ENCODE peak calls at places on chromosomes 3 and 15, in nine cellular contexts. T is cardiac muscle cell, B is A549, A is IMR-90, E is colonic mucosa, F is PC-9, U is epithelial cell of esophagus, Q is fibroblast of the aortic adventitia, M is stomach. V is an unnamed sample.

GRCh38 chr3:8764528-8764927 is 4.9 kb downstream of the OXTR start:
- DNase-seq in A (no peak), T (no peak), E (no peak), U (no peak), Q (no peak), M (no peak), F (no peak), B (no peak), V (no peak)

GRCh38 chr15:37019479-37020433 is 80.6 kb downstream of the MEIS2 start:
- DNase-seq in U (no peak), A (peak), M (peak), T (peak), Q (peak), B (no peak), E (no peak), F (no peak), V (peak)

GRCh38 chr3:32432711-32433530 is 41.3 kb downstream of the CMTM7 start:
- DNase-seq in T (peak), A (peak), E (peak), B (no peak), Q (peak), U (no peak), F (no peak), M (no peak), V (peak)

GRCh38 chr3:67357610-67358458 is 296.6 kb downstream of the SUCLG2 start:
- DNase-seq in E (no peak), B (peak), T (peak), M (no peak), Q (peak), U (peak), F (no peak), A (peak), V (peak)

GRCh38 chr15:29316422-29316821 is 46.8 kb upstream of the NSMCE3 start:
- DNase-seq in A (no peak), F (no peak), M (no peak), B (no peak), U (no peak), E (no peak), Q (no peak), T (peak), V (peak)

GRCh38 chr3:152835311-152836102 is 576 bp downstream of the P2RY1 start:
- DNase-seq in M (peak), T (peak), A (peak), U (peak), F (peak), Q (peak), E (peak), B (peak), V (peak)

GRCh38 chr3:71511037-71511436 is 72.5 kb downstream of the FOXP1 start:
- DNase-seq in U (peak), A (peak), M (no peak), Q (peak), T (peak), F (no peak), B (peak), E (no peak), V (peak)

GRCh38 chr3:104588442-104588841 is 778.3 kb upstream of the ALCAM start:
- DNase-seq in A (no peak), B (no peak), U (no peak), E (no peak), F (no peak), T (no peak), M (no peak), Q (no peak), V (no peak)

GRCh38 chr3:24494616-24495333 is at the start of gene THRB:
- DNase-seq in B (peak), E (peak), M (peak), T (peak), U (peak), A (no peak), Q (peak), F (peak), V (peak)

GRCh38 chr3:12303532-12303931 is 14.7 kb downstream of the PPARG start:
- DNase-seq in M (no peak), T (peak), Q (peak), A (peak), F (no peak), B (peak), E (no peak), U (peak), V (peak)

GRCh38 chr15:81106560-81106959 is 27.5 kb upstream of the CFAP161 start:
- DNase-seq in E (peak), B (peak), Q (peak), U (peak), A (peak), M (peak), F (peak), T (peak), V (peak)

GRCh38 chr3:61449327-61450040 is 111.9 kb upstream of the PTPRG start:
- DNase-seq in Q (no peak), F (no peak), M (no peak), E (peak), B (no peak), U (no peak), A (no peak), T (no peak), V (no peak)

GRCh38 chr3:107271787-107272387 is 105.4 kb upstream of the CCDC54 start:
- DNase-seq in A (peak), B (peak), M (no peak), Q (peak), E (no peak), F (no peak), U (peak), T (peak), V (peak)

GRCh38 chr3:122260206-122260605 is 64.8 kb upstream of the CSTA start:
- DNase-seq in B (no peak), T (no peak), Q (no peak), F (no peak), M (no peak), U (peak), A (no peak), E (no peak), V (no peak)

GRCh38 chr3:190038050-190038631 is 82.6 kb downstream of the P3H2 start:
- DNase-seq in F (peak), Q (peak), T (peak), U (peak), A (peak), M (peak), E (peak), B (peak), V (peak)

GRCh38 chr15:40280260-40281056 is 2.4 kb downstream of the ANKRD63 start:
- DNase-seq in B (no peak), M (no peak), A (no peak), U (no peak), F (no peak), Q (no peak), E (no peak), T (no peak), V (no peak)
- H3K4me3 ChIP-seq in B (no peak), M (no peak), A (no peak), U (no peak), F (no peak), Q (no peak), E (no peak), T (peak), V (no peak)

GRCh38 chr15:74305687-74306086 is 61.8 kb downstream of the CYP11A1 start:
- DNase-seq in M (no peak), A (no peak), U (no peak), F (no peak), B (no peak), T (no peak), E (no peak), Q (no peak), V (no peak)
- H3K4me3 ChIP-seq in M (no peak), A (no peak), U (no peak), F (no peak), B (no peak), T (no peak), E (no peak), Q (no peak), V (no peak)

DNA sequence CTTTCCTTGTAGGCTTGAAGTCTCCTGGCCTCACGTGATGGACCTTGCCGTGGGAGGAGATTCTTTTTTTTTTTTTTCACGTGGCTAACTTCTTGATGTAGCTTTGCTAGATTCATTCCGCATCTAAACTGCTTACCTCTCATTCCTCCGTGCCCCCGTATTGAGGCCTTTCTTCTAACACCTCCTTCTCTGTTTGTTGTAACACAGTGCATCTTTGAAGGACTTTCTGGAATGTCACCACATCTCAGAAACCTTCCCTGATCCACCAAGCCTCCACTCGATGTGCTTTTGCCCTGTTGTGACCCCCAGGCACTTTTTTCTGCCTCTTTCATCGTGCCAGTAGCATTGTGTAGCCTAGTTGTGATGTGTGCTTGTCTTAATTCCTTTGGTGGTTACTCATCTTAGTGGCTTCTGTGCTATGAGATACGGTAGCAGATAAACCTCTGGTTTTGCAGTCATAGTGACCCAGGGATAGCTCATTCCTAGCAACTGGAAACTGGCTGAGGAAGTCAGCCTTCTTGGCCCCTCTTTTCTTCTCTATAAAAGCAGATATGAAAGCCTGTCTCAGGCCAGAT is 1.6 kb upstream of the BNC1 start:
- DNase-seq in M (no peak), Q (peak), A (peak), B (peak), U (peak), E (no peak), F (peak), T (peak), V (peak)
- H3K4me3 ChIP-seq in M (no peak), Q (no peak), A (no peak), B (no peak), U (no peak), E (no peak), F (peak), T (no peak), V (no peak)

GRCh38 chr3:187750513-187751123 is 5.3 kb upstream of the BCL6 start:
- DNase-seq in B (no peak), M (peak), E (peak), U (no peak), Q (no peak), F (no peak), T (peak), A (peak), V (no peak)

GRCh38 chr3:187746479-187747335 is 1.4 kb upstream of the BCL6 start:
- DNase-seq in Q (peak), E (no peak), T (peak), U (peak), B (no peak), M (no peak), F (no peak), A (peak), V (peak)

GRCh38 chr3:187747506-187747905 is 2.2 kb upstream of the BCL6 start:
- DNase-seq in B (no peak), M (no peak), U (no peak), E (no peak), T (no peak), A (no peak), F (no peak), Q (no peak), V (no peak)

GRCh38 chr3:187748050-187748481 is 2.8 kb upstream of the BCL6 start:
- DNase-seq in F (peak), B (peak), Q (peak), U (peak), T (peak), M (peak), E (peak), A (peak), V (peak)

DNA sequence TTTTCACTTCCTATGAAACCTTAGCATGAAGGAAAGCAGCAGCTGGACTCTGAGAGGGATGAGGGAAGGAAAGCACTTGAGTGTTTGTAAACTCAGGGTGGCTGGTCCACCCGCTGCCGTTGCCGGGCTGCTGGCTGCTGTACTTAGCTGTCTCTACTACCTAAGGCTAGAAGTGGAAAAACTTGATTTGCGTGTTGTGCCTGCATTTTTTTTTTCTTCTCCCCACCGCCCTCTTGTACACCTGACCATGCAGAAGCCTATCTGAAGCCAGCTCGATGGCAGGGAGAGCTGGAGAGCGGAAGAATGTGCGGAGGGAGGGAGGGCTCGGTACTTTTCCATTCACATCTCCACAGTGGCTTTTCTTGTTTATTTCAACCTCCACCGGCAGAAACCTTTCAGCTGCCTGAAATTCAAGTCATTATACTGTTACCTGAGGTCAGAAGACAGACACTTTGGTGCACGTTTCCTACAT is 4.8 kb upstream of the BCL6 start:
- DNase-seq in U (peak), Q (no peak), B (peak), A (peak), F (peak), M (peak), T (peak), E (peak), V (no peak)
- H3K4me3 ChIP-seq in U (peak), Q (no peak), B (peak), A (peak), F (peak), M (peak), T (peak), E (peak), V (no peak)

GRCh38 chr3:17407576-17407975 is 334.9 kb downstream of the TBC1D5 start:
- DNase-seq in Q (no peak), F (no peak), E (no peak), U (no peak), M (no peak), B (no peak), T (no peak), A (no peak), V (no peak)
- H3K4me3 ChIP-seq in Q (no peak), F (no peak), E (no peak), U (no peak), M (no peak), B (no peak), T (no peak), A (no peak), V (no peak)

GRCh38 chr3:182165234-182165633 is 453.5 kb downstream of the SOX2 start:
- DNase-seq in A (no peak), M (peak), E (no peak), T (no peak), Q (no peak), B (no peak), U (peak), F (peak), V (no peak)
- H3K4me3 ChIP-seq in A (no peak), M (no peak), E (no peak), T (no peak), Q (no peak), B (no peak), U (no peak), F (peak), V (no peak)

GRCh38 chr15:83656192-83656591 is 2.3 kb downstream of the ADAMTSL3 start:
- DNase-seq in M (no peak), A (no peak), F (no peak), B (no peak), E (no peak), T (no peak), Q (no peak), U (no peak), V (no peak)
- H3K4me3 ChIP-seq in M (no peak), A (no peak), F (no peak), B (no peak), E (no peak), T (no peak), Q (no peak), U (no peak), V (no peak)

GRCh38 chr3:126983276-126983652 is 349 bp downstream of the PLXNA1 start:
- DNase-seq in A (no peak), U (no peak), B (no peak), E (no peak), M (no peak), T (peak), Q (no peak), F (no peak), V (no peak)
- H3K4me3 ChIP-seq in A (peak), U (peak), B (peak), E (peak), M (peak), T (peak), Q (peak), F (peak), V (peak)

GRCh38 chr15:48963524-48964113 is at the start of gene SHC4:
- DNase-seq in U (peak), Q (peak), A (peak), F (peak), E (peak), M (peak), B (peak), T (peak), V (peak)
- H3K4me3 ChIP-seq in U (peak), Q (peak), A (peak), F (peak), E (peak), M (peak), B (peak), T (peak), V (peak)

DNA sequence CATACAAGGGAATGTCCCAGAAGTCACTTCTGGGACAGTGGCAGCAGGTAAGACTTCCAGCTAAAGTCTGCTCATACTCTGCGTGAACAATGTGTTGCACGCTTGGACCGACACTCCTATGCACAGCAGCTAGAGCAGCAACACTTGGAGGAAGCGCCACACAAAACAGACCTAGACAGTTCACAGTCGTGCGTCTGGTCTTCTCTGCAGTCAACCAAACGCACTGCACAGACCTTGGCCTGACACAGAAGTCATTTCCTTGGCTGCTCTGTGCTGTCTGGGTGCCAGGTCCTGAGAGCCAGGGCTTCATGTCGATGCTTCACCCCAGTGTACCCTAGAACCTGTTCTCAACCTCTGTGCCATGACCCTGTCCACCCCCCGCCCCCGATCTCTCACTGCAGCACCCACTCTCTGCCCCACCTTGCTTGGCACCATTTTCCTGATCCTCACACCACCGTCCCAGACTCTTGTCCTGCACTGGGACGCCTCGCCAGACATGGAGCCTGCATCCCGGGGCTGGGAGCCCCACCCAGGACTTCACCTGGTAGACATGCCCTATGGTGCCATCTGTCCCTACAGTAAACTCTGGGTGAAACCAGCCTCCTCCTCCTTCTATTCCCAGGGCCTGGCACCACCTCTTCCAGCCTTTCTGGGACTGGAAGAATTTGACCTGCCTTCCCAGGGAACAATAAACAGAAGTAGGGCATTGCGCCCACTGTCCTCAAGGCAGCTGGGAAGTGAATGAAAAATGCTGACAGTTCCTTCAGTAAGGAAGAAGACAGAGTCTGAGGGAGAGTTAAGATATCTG is 3.1 kb downstream of the ATP10A start:
- DNase-seq in T (no peak), Q (peak), U (no peak), B (no peak), M (peak), F (no peak), A (no peak), E (no peak), V (no peak)
- H3K4me3 ChIP-seq in T (no peak), Q (peak), U (no peak), B (no peak), M (peak), F (no peak), A (no peak), E (no peak), V (no peak)

V was measured in fibroblast of pulmonary artery.